ENCODE peak calls at places on chromosomes 5 and 9, in six cellular contexts. L, P, G, Y, T and J are unnamed samples. For H3K4me1, the result is how much of the 10 kb centered on the place peaks cover.

GRCh38 chr5:125011014-125011413 is 264.6 kb upstream of the ZNF608 start:
- DNase-seq in P (no peak), G (no peak), L (no peak), T (no peak), Y (no peak), J (no peak)

GRCh38 chr5:128551476-128551875 is 13.4 kb upstream of the FBN2 start:
- DNase-seq in T (no peak), G (no peak), P (no peak), Y (no peak), L (no peak), J (no peak)

GRCh38 chr5:52924458-52924857 is 64.7 kb upstream of the ITGA2 start:
- DNase-seq in L (no peak), T (no peak), G (no peak), P (no peak), Y (no peak), J (no peak)

GRCh38 chr9:130215341-130216119 is 43.3 kb downstream of the NCS1 start:
- DNase-seq in Y (no peak), T (no peak), L (no peak), G (no peak), P (no peak), J (no peak)

GRCh38 chr5:71924980-71925379 is 182.3 kb upstream of the MAP1B start:
- DNase-seq in G (no peak), Y (no peak), L (no peak), T (no peak), P (no peak), J (peak)

GRCh38 chr5:61275841-61276240 is 56.2 kb upstream of the ZSWIM6 start:
- DNase-seq in L (peak), Y (no peak), P (no peak), G (no peak), T (peak), J (no peak)

GRCh38 chr5:177520906-177521513 is 4.2 kb upstream of the DDX41 start:
- DNase-seq in Y (no peak), G (no peak), P (no peak), T (peak), L (no peak), J (no peak)

GRCh38 chr5:8005416-8005815 is 136.5 kb downstream of the MTRR start:
- DNase-seq in G (no peak), L (no peak), P (no peak), Y (no peak), T (no peak), J (no peak)

GRCh38 chr9:80678906-80679305 is 1010.4 kb downstream of the TLE1 start:
- DNase-seq in G (no peak), P (no peak), Y (no peak), L (no peak), T (no peak), J (no peak)

GRCh38 chr9:18678846-18679245 is 204.9 kb downstream of the ADAMTSL1 start:
- DNase-seq in L (no peak), Y (no peak), T (no peak), G (no peak), P (no peak), J (no peak)

GRCh38 chr5:102865510-102866314 is 110.6 kb downstream of the PAM start:
- DNase-seq in G (no peak), P (peak), Y (peak), T (peak), L (peak), J (peak)

GRCh38 chr5:109959652-109960051 is 269.9 kb downstream of the MAN2A1 start:
- DNase-seq in T (no peak), Y (no peak), G (peak), L (no peak), P (no peak), J (no peak)

GRCh38 chr5:66989286-66989685 is 207.3 kb downstream of the CD180 start:
- DNase-seq in P (no peak), T (no peak), Y (no peak), G (peak), L (no peak), J (no peak)

GRCh38 chr9:88804289-88804596 is 187.0 kb upstream of the S1PR3 start:
- DNase-seq in G (no peak), Y (no peak), T (no peak), L (no peak), P (no peak), J (no peak)

GRCh38 chr5:51582871-51583384 is 199.7 kb downstream of the ISL1 start:
- DNase-seq in L (no peak), Y (no peak), G (no peak), P (no peak), T (no peak), J (no peak)

GRCh38 chr5:10586008-10586407 is 22.1 kb downstream of the ANKRD33B start:
- DNase-seq in L (no peak), G (no peak), T (no peak), P (no peak), Y (no peak), J (no peak)

GRCh38 chr9:84974258-84974657 is 304.7 kb downstream of the NTRK2 start:
- DNase-seq in G (no peak), Y (no peak), T (no peak), P (no peak), L (no peak), J (no peak)

GRCh38 chr5:31397926-31398557 is 133.9 kb downstream of the DROSHA start:
- DNase-seq in P (no peak), L (no peak), Y (no peak), G (no peak), T (no peak), J (no peak)

GRCh38 chr9:76558465-76558864 is 99.5 kb downstream of the GCNT1 start:
- DNase-seq in L (no peak), G (no peak), Y (no peak), P (no peak), T (no peak), J (no peak)

GRCh38 chr5:34735436-34736426 is 79.6 kb downstream of the RAI14 start:
- DNase-seq in L (no peak), P (no peak), G (no peak), T (no peak), Y (no peak), J (no peak)

GRCh38 chr5:76831108-76831447 is 12.2 kb downstream of the F2RL1 start:
- DNase-seq in L (no peak), Y (no peak), P (no peak), T (no peak), G (no peak), J (no peak)

GRCh38 chr9:28005779-28006178 is 432.5 kb upstream of the C9orf72 start:
- DNase-seq in G (no peak), P (no peak), T (no peak), Y (no peak), L (no peak), J (no peak)

GRCh38 chr5:154794525-154795234 is 39.5 kb downstream of the LARP1 start:
- DNase-seq in L (no peak), P (no peak), G (no peak), T (no peak), Y (no peak), J (no peak)

GRCh38 chr5:39376293-39376714 is 12.0 kb upstream of the C9 start:
- DNase-seq in Y (peak), P (peak), G (peak), T (no peak), L (no peak), J (peak)

GRCh38 chr9:36873247-36873875 is 160.7 kb downstream of the PAX5 start:
- DNase-seq in G (peak), P (peak), T (peak), L (peak), Y (peak), J (peak)

GRCh38 chr9:87267701-87268100 is 230.0 kb upstream of the DAPK1 start:
- DNase-seq in Y (no peak), L (peak), G (no peak), T (no peak), P (no peak), J (no peak)

GRCh38 chr5:98364549-98364948 is 408.9 kb upstream of the RGMB start:
- DNase-seq in Y (no peak), P (no peak), L (no peak), T (no peak), G (no peak), J (no peak)

GRCh38 chr5:150498501-150498900 is 9.4 kb upstream of the NDST1 start:
- DNase-seq in Y (no peak), G (no peak), T (no peak), P (no peak), L (no peak), J (no peak)

GRCh38 chr5:82939326-82939725 is 137.9 kb downstream of the TMEM167A start:
- DNase-seq in G (no peak), P (no peak), L (no peak), Y (no peak), T (no peak), J (no peak)

DNA sequence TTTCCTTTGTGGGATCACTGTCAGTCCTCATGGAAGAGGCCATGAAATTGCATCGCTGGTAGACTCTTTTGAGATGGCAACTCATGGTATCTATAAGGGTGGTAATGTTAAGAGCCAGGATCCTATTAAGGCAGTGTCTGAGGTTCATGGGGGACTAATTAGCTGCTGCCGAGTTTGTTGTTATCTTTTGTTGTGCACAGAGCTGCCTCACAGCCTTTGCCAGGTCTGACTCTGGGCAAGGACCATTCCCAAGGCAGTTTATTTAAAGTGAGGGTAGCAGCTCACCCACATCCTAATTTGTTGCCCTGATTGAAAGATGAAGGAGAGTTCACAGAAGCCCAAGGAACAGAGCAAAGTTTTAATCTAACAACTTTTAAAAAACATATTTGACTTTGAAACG is 7.9 kb downstream of the SMARCA2 start:
- DNase-seq in P (no peak), L (no peak), G (no peak), Y (no peak), T (no peak), J (no peak)
- H3K27ac ChIP-seq in P (no peak), L (peak), G (no peak), Y (no peak), T (no peak), J (no peak)

DNA sequence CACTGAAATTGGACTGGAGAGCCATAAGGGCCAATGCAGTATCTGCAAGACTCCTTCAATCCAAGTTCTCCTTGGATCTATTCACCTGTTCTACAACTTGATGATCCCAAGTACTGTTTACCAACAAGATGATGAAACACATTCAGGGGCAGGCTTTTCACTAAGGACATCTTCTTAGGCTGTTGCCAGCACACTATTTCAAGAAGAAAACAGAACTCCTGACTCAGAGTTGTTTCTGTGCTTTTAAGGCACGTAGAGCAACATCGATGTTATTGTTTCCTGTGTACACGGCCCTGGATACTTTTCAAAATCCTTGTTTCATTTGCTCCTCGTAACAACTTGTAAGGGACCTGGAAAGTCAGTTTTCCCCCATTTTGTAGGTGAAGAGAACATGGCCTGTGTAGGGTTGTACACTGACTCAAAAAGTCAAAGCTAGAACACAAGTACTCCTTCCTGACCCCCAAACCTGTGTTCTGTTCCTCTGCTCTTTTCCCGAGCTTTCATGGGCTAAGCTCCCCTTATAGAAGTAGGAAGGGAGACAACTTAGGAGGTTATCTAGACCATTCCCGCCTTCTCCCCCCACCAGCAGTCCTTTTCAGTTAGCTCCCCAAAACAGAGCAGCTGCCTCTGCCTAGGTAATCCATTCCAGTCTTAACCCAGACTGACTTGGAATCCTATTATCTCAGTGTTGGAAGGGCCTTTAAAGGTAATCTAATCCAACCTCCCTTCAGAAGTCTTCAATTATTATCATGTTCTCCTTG is 5.2 kb upstream of the MGAT1 start:
- DNase-seq in Y (no peak), T (no peak), P (no peak), G (no peak), L (no peak), J (no peak)
- H3K4me1 ChIP-seq in Y (under half), T (under half), P (under half), G (half or more), L (half or more), J (under half)

GRCh38 chr9:113505963-113506624 is 42.6 kb downstream of the RGS3 start:
- DNase-seq in G (no peak), P (no peak), L (no peak), T (no peak), Y (no peak), J (no peak)

GRCh38 chr9:113507256-113507655 is 43.7 kb downstream of the RGS3 start:
- DNase-seq in G (no peak), L (no peak), T (no peak), Y (no peak), P (no peak), J (no peak)

GRCh38 chr9:113509463-113509862 is 45.9 kb downstream of the RGS3 start:
- DNase-seq in T (no peak), G (no peak), Y (no peak), P (no peak), L (no peak), J (no peak)

GRCh38 chr9:113511047-113511521 is 47.6 kb downstream of the RGS3 start:
- DNase-seq in G (no peak), P (no peak), T (peak), L (peak), Y (no peak), J (no peak)

GRCh38 chr9:113508111-113508749 is 44.7 kb downstream of the RGS3 start:
- DNase-seq in Y (peak), G (peak), T (no peak), L (no peak), P (peak), J (no peak)
- TF ChIP-seq CTCF in Y (peak), G (peak), T (peak), L (no peak), P (no peak), J (no peak)

GRCh38 chr9:95763006-95763405 is 112.5 kb upstream of the ERCC6L2 start:
- DNase-seq in T (no peak), Y (no peak), P (no peak), L (no peak), G (no peak), J (no peak)

GRCh38 chr9:95762322-95762721 is 113.2 kb upstream of the ERCC6L2 start:
- DNase-seq in G (no peak), Y (no peak), P (no peak), L (no peak), T (no peak), J (no peak)

GRCh38 chr9:95764920-95765319 is 110.6 kb upstream of the ERCC6L2 start:
- DNase-seq in P (no peak), G (no peak), Y (no peak), L (no peak), T (no peak), J (peak)

GRCh38 chr9:95763983-95764382 is 111.5 kb upstream of the ERCC6L2 start:
- DNase-seq in P (no peak), G (no peak), L (no peak), Y (no peak), T (no peak), J (no peak)

GRCh38 chr9:95764490-95764889 is 111.0 kb upstream of the ERCC6L2 start:
- DNase-seq in L (no peak), Y (no peak), P (no peak), T (no peak), G (no peak), J (no peak)
- H3K27ac ChIP-seq in L (no peak), Y (no peak), P (no peak), T (no peak), G (no peak), J (peak)

GRCh38 chr5:90334746-90335145 is 74.8 kb downstream of the CETN3 start:
- DNase-seq in L (no peak), T (no peak), G (no peak), P (no peak), Y (no peak), J (no peak)

GRCh38 chr5:90342576-90342975 is 67.0 kb downstream of the CETN3 start:
- DNase-seq in G (no peak), P (no peak), T (no peak), Y (no peak), L (no peak), J (no peak)

GRCh38 chr5:90338712-90339372 is 70.7 kb downstream of the CETN3 start:
- DNase-seq in T (no peak), P (no peak), G (no peak), Y (no peak), L (no peak), J (no peak)

DNA sequence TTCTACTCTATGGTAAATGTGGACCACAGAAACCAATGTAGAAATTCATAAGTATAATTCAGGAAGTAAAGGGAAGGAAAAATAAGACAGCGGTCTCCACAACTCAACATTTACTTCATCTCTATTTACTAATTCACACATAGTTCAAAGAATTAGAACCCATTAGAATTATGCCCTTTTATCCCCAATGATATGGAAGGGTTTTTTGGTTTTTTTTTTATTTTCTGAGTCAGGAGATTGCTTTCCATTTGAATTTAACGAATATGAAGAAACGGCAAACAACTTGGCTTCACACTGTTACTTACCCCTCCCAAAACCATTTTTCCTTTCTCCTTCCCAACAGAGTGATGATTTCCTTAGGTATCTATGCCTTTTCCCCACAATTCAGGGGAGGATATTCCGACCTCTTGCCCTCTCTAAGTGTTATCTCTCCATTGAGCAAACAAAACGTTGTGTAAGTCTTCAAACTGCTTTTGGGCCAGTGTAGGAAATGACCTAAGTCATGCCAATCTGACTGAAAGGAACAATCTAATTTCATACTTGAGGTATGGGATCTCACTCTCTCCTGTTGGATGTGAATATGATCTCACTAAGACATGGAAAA is 72.0 kb downstream of the CETN3 start:
- DNase-seq in G (peak), Y (no peak), T (no peak), L (no peak), P (no peak), J (no peak)
- H3K4me1 ChIP-seq in G (under half), Y (under half), T (under half), L (under half), P (under half), J (under half)

DNA sequence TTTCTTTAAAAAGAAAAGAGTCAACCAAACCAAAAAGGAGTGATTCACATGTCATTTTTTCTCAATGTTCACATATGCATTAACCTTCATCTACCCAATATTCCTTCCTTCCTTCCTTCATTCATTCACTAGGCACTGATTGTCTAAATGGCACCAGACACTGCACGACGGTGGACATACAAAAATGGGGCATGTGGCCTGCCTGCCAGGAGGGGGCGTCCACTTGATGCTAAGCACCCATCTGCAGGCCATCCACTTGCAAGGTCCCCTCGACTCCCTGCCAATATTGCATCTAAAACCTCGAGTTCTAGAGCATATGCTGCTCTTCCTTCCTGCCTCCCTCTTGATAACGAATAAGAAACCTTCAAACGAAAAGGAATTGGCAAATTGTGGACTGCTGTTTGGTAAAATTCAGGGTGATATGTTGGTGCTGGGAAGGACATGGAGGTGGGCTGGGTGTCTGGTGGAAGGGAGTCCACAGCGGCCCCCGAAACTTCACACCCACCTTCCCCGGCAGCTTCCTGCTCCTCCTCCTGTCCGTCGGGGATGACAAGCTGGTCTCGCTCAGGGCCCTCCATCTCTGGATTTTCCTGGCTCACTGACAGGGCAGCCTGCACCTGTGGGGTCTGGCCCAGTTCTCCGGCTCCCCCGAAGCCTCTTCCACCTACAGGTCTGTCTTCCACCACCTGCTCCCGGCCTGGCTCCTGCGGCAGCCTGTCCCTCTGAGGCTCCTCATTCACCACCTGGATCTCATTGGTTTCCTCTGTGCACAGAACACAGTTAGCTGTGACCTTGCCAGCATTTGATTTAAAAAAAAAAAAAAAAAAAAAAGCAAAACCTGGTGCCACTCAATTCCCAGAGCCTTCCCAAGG is 64.3 kb downstream of the GOLM1 start:
- DNase-seq in L (no peak), G (peak), P (peak), T (no peak), Y (peak), J (no peak)
- TF ChIP-seq CTCF in L (peak), G (peak), P (peak), T (peak), Y (peak), J (no peak)

DNA sequence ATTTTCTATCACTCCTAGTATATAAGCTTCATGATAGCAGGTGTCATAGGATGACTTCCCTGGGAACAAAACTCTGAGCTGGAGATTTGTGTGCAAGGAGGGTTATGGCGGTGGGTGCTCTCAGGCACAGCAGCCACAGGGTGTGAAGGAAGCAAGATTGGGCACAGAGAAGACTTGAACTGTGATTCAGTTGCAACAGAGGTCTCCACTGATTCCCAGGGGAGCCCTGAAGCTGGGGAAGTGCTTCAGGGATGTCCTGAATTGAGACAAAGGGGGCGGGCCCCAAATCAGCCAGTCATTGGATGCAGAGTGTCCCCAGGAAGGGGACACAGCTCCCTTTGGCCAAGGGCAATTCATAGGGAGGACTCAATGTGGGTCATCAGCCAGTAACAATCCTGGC is 44.4 kb upstream of the ANKRD55 start:
- DNase-seq in T (no peak), P (no peak), G (no peak), L (no peak), Y (no peak), J (no peak)
- H3K27ac ChIP-seq in T (no peak), P (no peak), G (no peak), L (no peak), Y (no peak), J (no peak)